ENCODE peak calls at places on chromosome 9, in seven cellular contexts. A, Q, V, U, C, F and I are unnamed samples.

GRCh38 chr9:106921989-106922388 is 59.0 kb downstream of the ZNF462 start:
- DNase-seq in A (no peak), Q (no peak), V (no peak), U (no peak), C (no peak), F (no peak), I (no peak)

GRCh38 chr9:80072406-80072805 is 500.6 kb downstream of the TLE4 start:
- DNase-seq in A (no peak), Q (no peak), V (no peak), U (no peak), C (no peak), F (no peak), I (no peak)

GRCh38 chr9:131545003-131545785 is at the start of gene PRRT1B:
- DNase-seq in A (peak), Q (no peak), V (peak), U (no peak), C (peak), F (no peak), I (no peak)

GRCh38 chr9:94870465-94870792 is 143.9 kb downstream of the AOPEP start:
- DNase-seq in A (no peak), Q (no peak), V (no peak), U (no peak), C (no peak), F (no peak), I (no peak)

GRCh38 chr9:99778308-99778707 is 43.4 kb upstream of the NR4A3 start:
- DNase-seq in A (peak), Q (peak), V (no peak), U (peak), C (no peak), F (no peak), I (no peak)

GRCh38 chr9:112110094-112110772 is 64.9 kb downstream of the SUSD1 start:
- DNase-seq in A (no peak), Q (no peak), V (no peak), U (no peak), C (no peak), F (no peak), I (no peak)

GRCh38 chr9:93566408-93567270 is 9.7 kb upstream of the PHF2 start:
- DNase-seq in A (peak), Q (peak), V (peak), U (peak), C (peak), F (peak), I (peak)

GRCh38 chr9:31089822-31090221 is 1294.6 kb upstream of the ACO1 start:
- DNase-seq in A (no peak), Q (no peak), V (peak), U (no peak), C (no peak), F (no peak), I (no peak)

GRCh38 chr9:75892168-75892901 is 1.9 kb downstream of the PCSK5 start:
- DNase-seq in A (peak), Q (no peak), V (peak), U (no peak), C (peak), F (peak), I (peak)

GRCh38 chr9:86741311-86742215 is 205.7 kb downstream of the GAS1 start:
- DNase-seq in A (no peak), Q (no peak), V (peak), U (peak), C (peak), F (no peak), I (no peak)

GRCh38 chr9:109498195-109499060 is at the start of gene PTPN3:
- DNase-seq in A (peak), Q (no peak), V (peak), U (no peak), C (peak), F (peak), I (no peak)

GRCh38 chr9:125407974-125408900 is 146.6 kb downstream of the GAPVD1 start:
- DNase-seq in A (peak), Q (peak), V (peak), U (peak), C (peak), F (peak), I (peak)

GRCh38 chr9:112631313-112631712 is 86.6 kb downstream of the INIP start:
- DNase-seq in A (no peak), Q (no peak), V (no peak), U (no peak), C (no peak), F (no peak), I (no peak)

GRCh38 chr9:114034176-114034575 is 43.9 kb downstream of the AMBP start:
- DNase-seq in A (no peak), Q (no peak), V (no peak), U (no peak), C (peak), F (no peak), I (no peak)

GRCh38 chr9:135209852-135210251 is 122.4 kb downstream of the OLFM1 start:
- DNase-seq in A (no peak), Q (no peak), V (no peak), U (peak), C (no peak), F (no peak), I (no peak)

GRCh38 chr9:69134412-69134811 is 39.7 kb upstream of the TJP2 start:
- DNase-seq in A (no peak), Q (no peak), V (no peak), U (no peak), C (no peak), F (peak), I (no peak)

GRCh38 chr9:132731230-132731629 is 61.0 kb downstream of the GTF3C4 start:
- DNase-seq in A (no peak), Q (no peak), V (no peak), U (no peak), C (no peak), F (no peak), I (no peak)

GRCh38 chr9:85731128-85731630 is 10.6 kb downstream of the AGTPBP1 start:
- DNase-seq in A (no peak), Q (no peak), V (no peak), U (no peak), C (no peak), F (no peak), I (no peak)

GRCh38 chr9:126708178-126708577 is 94.5 kb downstream of the LMX1B start:
- DNase-seq in A (no peak), Q (no peak), V (no peak), U (no peak), C (no peak), F (no peak), I (no peak)

GRCh38 chr9:34492051-34492450 is 30.7 kb downstream of the ENHO start:
- DNase-seq in A (peak), Q (no peak), V (no peak), U (no peak), C (no peak), F (no peak), I (no peak)
- TF ChIP-seq CTCF in A (peak), Q (no peak), V (no peak), U (no peak), C (no peak), F (peak), I (no peak)

DNA sequence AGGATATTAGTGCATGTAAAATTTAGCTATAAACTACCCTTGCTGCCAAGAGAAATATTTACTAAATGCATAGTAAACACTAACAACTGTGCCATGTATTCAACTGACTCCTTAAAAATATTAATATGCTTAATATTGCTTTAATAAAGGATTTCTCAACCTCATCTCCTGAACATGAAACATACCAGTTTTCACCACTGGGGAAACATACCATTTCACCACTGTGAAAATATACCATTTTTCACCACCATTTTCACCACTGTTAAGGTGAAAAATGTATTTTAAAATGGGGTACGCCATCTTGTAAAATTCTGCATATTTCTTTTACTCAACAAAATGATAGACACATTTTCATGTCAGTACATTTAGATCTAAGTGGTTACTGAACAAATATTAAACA is 4.5 kb downstream of the RAB14 start:
- DNase-seq in A (peak), Q (no peak), V (no peak), U (no peak), C (no peak), F (no peak), I (no peak)
- TF ChIP-seq CTCF in A (no peak), Q (no peak), V (no peak), U (no peak), C (no peak), F (no peak), I (peak)

GRCh38 chr9:98191210-98191609 is 1.2 kb downstream of the CORO2A start:
- DNase-seq in A (no peak), Q (no peak), V (no peak), U (no peak), C (no peak), F (no peak), I (no peak)

GRCh38 chr9:98190757-98191105 is 1.7 kb downstream of the CORO2A start:
- DNase-seq in A (no peak), Q (no peak), V (no peak), U (no peak), C (no peak), F (no peak), I (no peak)

GRCh38 chr9:98191615-98192502 is 578 bp downstream of the CORO2A start:
- DNase-seq in A (no peak), Q (no peak), V (peak), U (no peak), C (no peak), F (peak), I (no peak)

GRCh38 chr9:98193336-98193944 is 1.0 kb upstream of the CORO2A start:
- DNase-seq in A (no peak), Q (no peak), V (no peak), U (no peak), C (no peak), F (no peak), I (no peak)

DNA sequence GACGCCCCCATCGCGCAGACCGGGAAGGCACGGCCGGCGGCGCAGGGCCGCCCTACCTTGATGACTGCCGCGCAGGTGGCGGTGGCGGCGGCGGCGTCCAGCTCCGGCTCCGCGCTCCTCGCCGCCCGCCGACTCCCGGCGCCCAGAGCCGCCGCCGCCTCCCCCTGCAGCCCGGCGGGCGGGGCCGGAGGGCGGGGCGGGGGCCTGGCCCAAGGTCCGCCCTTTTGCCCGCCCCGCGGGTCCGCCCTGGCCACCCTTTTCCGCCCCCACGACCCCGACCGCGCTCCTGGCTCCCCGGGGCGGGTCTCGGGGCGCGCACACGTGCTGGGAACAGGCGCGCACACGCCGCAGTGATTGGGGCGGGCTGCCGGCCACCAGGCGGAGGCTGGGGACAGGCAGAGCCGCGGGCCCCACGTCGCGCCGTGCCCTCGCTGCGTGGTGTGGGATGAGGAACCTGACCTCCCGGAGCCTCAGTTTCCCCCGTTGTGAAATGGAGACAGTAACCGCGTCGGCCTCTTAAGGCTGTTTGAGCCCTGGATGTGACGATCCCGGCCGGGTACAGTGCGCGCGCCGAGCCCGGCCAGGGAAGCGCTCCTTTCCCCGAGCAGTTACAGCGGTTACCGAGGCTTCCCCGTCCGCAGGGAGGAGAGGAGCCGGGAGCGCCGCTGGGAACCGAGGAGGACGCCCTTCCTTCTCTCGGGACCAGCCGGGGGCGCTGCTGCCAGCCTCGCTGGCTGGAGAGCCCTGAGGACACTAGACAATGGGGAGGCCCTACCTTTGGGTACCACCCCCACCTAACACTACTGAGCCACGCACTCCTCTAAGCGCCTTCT is at the start of gene CORO2A:
- DNase-seq in A (peak), Q (peak), V (peak), U (peak), C (peak), F (peak), I (peak)
- TF ChIP-seq CTCF in A (peak), Q (peak), V (peak), U (peak), C (peak), F (peak), I (peak)

GRCh38 chr9:130327070-130327780 is 61.7 kb downstream of the HMCN2 start:
- DNase-seq in A (peak), Q (no peak), V (no peak), U (no peak), C (no peak), F (peak), I (no peak)
- TF ChIP-seq CTCF in A (peak), Q (peak), V (no peak), U (peak), C (no peak), F (peak), I (peak)

DNA sequence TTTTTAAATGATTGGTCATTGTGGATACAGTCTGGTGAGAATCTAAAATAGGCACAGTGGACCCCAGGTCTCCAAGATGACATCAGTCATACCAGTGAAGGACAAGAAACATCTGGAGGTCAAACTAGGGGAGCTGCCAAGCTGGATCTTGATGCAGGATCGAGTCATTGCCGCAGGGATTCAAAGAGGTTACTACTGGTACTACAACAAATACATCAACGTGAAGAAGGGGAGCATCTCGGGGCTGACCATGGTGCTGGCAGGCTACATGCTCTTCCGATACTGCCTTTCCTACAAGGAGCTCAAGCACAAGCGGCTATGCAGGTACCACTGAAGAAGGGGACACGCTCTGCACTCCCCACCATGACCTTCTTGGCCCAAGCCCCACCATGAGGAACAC is 20.9 kb downstream of the FOXB2 start:
- DNase-seq in A (no peak), Q (no peak), V (no peak), U (no peak), C (no peak), F (peak), I (no peak)
- TF ChIP-seq CTCF in A (no peak), Q (no peak), V (no peak), U (no peak), C (no peak), F (no peak), I (no peak)

GRCh38 chr9:77587036-77587435 is 61.1 kb downstream of the GNA14 start:
- DNase-seq in A (no peak), Q (no peak), V (no peak), U (no peak), C (no peak), F (no peak), I (no peak)
- TF ChIP-seq CTCF in A (no peak), Q (no peak), V (no peak), U (no peak), C (no peak), F (no peak), I (no peak)

GRCh38 chr9:33076360-33077004 is at the start of gene SMU1:
- DNase-seq in A (peak), Q (peak), V (peak), U (peak), C (peak), F (peak), I (peak)
- TF ChIP-seq CTCF in A (no peak), Q (no peak), V (no peak), U (no peak), C (no peak), F (no peak), I (no peak)